ENCODE peak calls at places on chromosomes 12 and 14, in seven cellular contexts. K is HFFc6; C is cardiac fibroblast; Q is stimulated activated CD8-positive, alpha-beta memory T cell treated with anti-CD3 and anti-CD28 coated beads, Interleukin-7, amount 100 ng/mL, for 4 hours; X is astrocyte of the spinal cord; D is ELR; Z is GM20000. H is an unnamed sample.

GRCh38 chr12:54937376-54937775 is 47.2 kb downstream of the TESPA1 start:
- DNase-seq in K (no peak), C (no peak), Q (no peak), X (no peak), D (no peak), Z (no peak), H (no peak)

GRCh38 chr12:15525414-15525813 is 203.1 kb downstream of the PTPRO start:
- DNase-seq in K (no peak), C (no peak), Q (no peak), X (no peak), D (no peak), Z (no peak), H (no peak)

GRCh38 chr14:75142494-75142893 is 15.6 kb upstream of the NEK9 start:
- DNase-seq in K (no peak), C (no peak), Q (no peak), X (no peak), D (no peak), Z (no peak), H (no peak)

GRCh38 chr12:42129595-42130204 is 15.0 kb downstream of the GXYLT1 start:
- DNase-seq in K (peak), C (peak), Q (no peak), X (peak), D (peak), Z (no peak), H (peak)

GRCh38 chr12:42804928-42805327 is 215.4 kb upstream of the PRICKLE1 start:
- DNase-seq in K (no peak), C (no peak), Q (no peak), X (no peak), D (no peak), Z (no peak), H (no peak)

GRCh38 chr14:100671906-100672305 is 54.8 kb upstream of the DLK1 start:
- DNase-seq in K (no peak), C (no peak), Q (no peak), X (no peak), D (no peak), Z (no peak), H (peak)

GRCh38 chr12:116955382-116956021 is 44.8 kb downstream of the FBXW8 start:
- DNase-seq in K (no peak), C (peak), Q (no peak), X (no peak), D (peak), Z (no peak), H (no peak)

GRCh38 chr12:109920266-109920780 is 20.2 kb downstream of the TCHP start:
- DNase-seq in K (peak), C (no peak), Q (no peak), X (no peak), D (no peak), Z (no peak), H (no peak)

GRCh38 chr14:58572092-58572853 is 65.5 kb upstream of the DACT1 start:
- DNase-seq in K (peak), C (peak), Q (peak), X (peak), D (peak), Z (no peak), H (peak)

GRCh38 chr14:52219488-52220084 is 47.9 kb upstream of the PTGDR start:
- DNase-seq in K (no peak), C (peak), Q (no peak), X (no peak), D (no peak), Z (no peak), H (no peak)

GRCh38 chr12:55974308-55974724 is 438 bp downstream of the RAB5B start:
- DNase-seq in K (peak), C (peak), Q (no peak), X (peak), D (peak), Z (peak), H (peak)

GRCh38 chr12:50986961-50987737 is 34.8 kb downstream of the HIGD1C start:
- DNase-seq in K (peak), C (peak), Q (no peak), X (peak), D (peak), Z (peak), H (peak)

GRCh38 chr14:90405755-90406154 is 8.9 kb downstream of the CALM1 start:
- DNase-seq in K (no peak), C (no peak), Q (no peak), X (no peak), D (no peak), Z (no peak), H (no peak)

GRCh38 chr14:96011131-96011530 is 28.0 kb upstream of the C14orf132 start:
- DNase-seq in K (no peak), C (no peak), Q (no peak), X (no peak), D (no peak), Z (no peak), H (no peak)

GRCh38 chr12:119624971-119625370 is 31.4 kb downstream of the TMEM233 start:
- DNase-seq in K (no peak), C (peak), Q (no peak), X (peak), D (no peak), Z (no peak), H (no peak)

GRCh38 chr12:81329088-81329487 is 251.2 kb downstream of the ACSS3 start:
- DNase-seq in K (no peak), C (peak), Q (no peak), X (no peak), D (peak), Z (peak), H (no peak)

GRCh38 chr14:48857366-48857765 is 728.8 kb downstream of the RPS29 start:
- DNase-seq in K (no peak), C (no peak), Q (no peak), X (no peak), D (no peak), Z (no peak), H (no peak)

GRCh38 chr12:129903956-129904769 is at the start of gene TMEM132D:
- DNase-seq in K (no peak), C (no peak), Q (no peak), X (peak), D (no peak), Z (no peak), H (peak)

GRCh38 chr12:92439397-92439779 is 263.4 kb upstream of the PLEKHG7 start:
- DNase-seq in K (peak), C (peak), Q (no peak), X (peak), D (peak), Z (no peak), H (peak)

GRCh38 chr12:89250213-89250612 is 102.1 kb downstream of the DUSP6 start:
- DNase-seq in K (no peak), C (no peak), Q (no peak), X (no peak), D (no peak), Z (no peak), H (no peak)

GRCh38 chr14:65414961-65415589 is 2.5 kb downstream of the FUT8 start:
- DNase-seq in K (peak), C (peak), Q (no peak), X (peak), D (peak), Z (peak), H (peak)

GRCh38 chr14:92785601-92786426 is 8.3 kb upstream of the GOLGA5 start:
- DNase-seq in K (peak), C (peak), Q (no peak), X (peak), D (peak), Z (no peak), H (peak)

GRCh38 chr14:58987601-58988000 is 200.9 kb upstream of the DAAM1 start:
- DNase-seq in K (no peak), C (no peak), Q (no peak), X (no peak), D (no peak), Z (no peak), H (no peak)

GRCh38 chr12:54526800-54527630 is 22.4 kb upstream of the PDE1B start:
- DNase-seq in K (peak), C (peak), Q (no peak), X (peak), D (peak), Z (peak), H (no peak)

GRCh38 chr12:28582687-28583376 is 392.6 kb downstream of the CCDC91 start:
- DNase-seq in K (no peak), C (no peak), Q (no peak), X (no peak), D (no peak), Z (no peak), H (no peak)

GRCh38 chr12:18414671-18415070 is 153.4 kb downstream of the PIK3C2G start:
- DNase-seq in K (no peak), C (no peak), Q (no peak), X (no peak), D (no peak), Z (no peak), H (no peak)

GRCh38 chr14:63224196-63224595 is 20.0 kb downstream of the RHOJ start:
- DNase-seq in K (no peak), C (no peak), Q (no peak), X (no peak), D (no peak), Z (no peak), H (no peak)

GRCh38 chr12:49389092-49389703 is 21.9 kb downstream of the SPATS2 start:
- DNase-seq in K (no peak), C (no peak), Q (peak), X (no peak), D (no peak), Z (no peak), H (no peak)